ENCODE peak calls at places on chromosome 12, in eight cellular contexts. P is heart left ventricle, R is gastrocnemius medialis, C is left ventricle myocardium inferior, K is spleen, X is Peyer's patch, N is neural progenitor cell, D is ovary. Q is an unnamed sample.
A peak's percentile ranks its signal among the peaks of the same experiment; 100 is the strongest.

GRCh38 chr12:67354322-67354721 is 85.2 kb downstream of the CAND1 start:
- DNase-seq in R (no peak), N (no peak), D (no peak), P (no peak), K (no peak), C (no peak), X (no peak), Q (no peak)

GRCh38 chr12:29547151-29547561 is 49.7 kb upstream of the OVCH1 start:
- DNase-seq in N (no peak), P (no peak), R (no peak), X (no peak), K (no peak), D (no peak), C (no peak), Q (no peak)

GRCh38 chr12:12564911-12565310 is 2.2 kb upstream of the DUSP16 start:
- DNase-seq in C (no peak), N (no peak), P (no peak), X (no peak), D (no peak), K (no peak), R (no peak), Q (no peak)

GRCh38 chr12:71000748-71001147 is 80.2 kb upstream of the PTPRR start:
- DNase-seq in D (no peak), K (no peak), C (no peak), N (no peak), P (no peak), X (no peak), R (no peak), Q (no peak)

GRCh38 chr12:19757317-19757877 is 318.1 kb downstream of the AEBP2 start:
- DNase-seq in X (no peak), P (no peak), K (no peak), D (no peak), C (no peak), R (no peak), N (peak; percentile 51), Q (no peak)

GRCh38 chr12:124053855-124054254 is 80.8 kb downstream of the ZNF664 start:
- DNase-seq in R (no peak), X (no peak), P (peak; percentile 58), C (peak; percentile 41), K (no peak), N (peak; percentile 82), D (peak; percentile 78), Q (no peak)

GRCh38 chr12:77720258-77720657 is 110.4 kb upstream of the NAV3 start:
- DNase-seq in N (peak; percentile 16), D (no peak), R (no peak), X (no peak), K (no peak), C (no peak), P (no peak), Q (no peak)

GRCh38 chr12:81819991-81820633 is 61.0 kb upstream of the PPFIA2 start:
- DNase-seq in K (no peak), P (no peak), C (no peak), D (no peak), R (no peak), N (no peak), X (no peak), Q (no peak)

GRCh38 chr12:68240079-68240478 is 13.3 kb downstream of the IL22 start:
- DNase-seq in K (no peak), X (no peak), P (no peak), N (no peak), C (no peak), R (no peak), D (no peak), Q (no peak)

GRCh38 chr12:71871116-71871515 is 31.6 kb downstream of the TBC1D15 start:
- DNase-seq in N (no peak), X (no peak), C (no peak), K (no peak), D (no peak), P (no peak), R (no peak), Q (no peak)

GRCh38 chr12:52391618-52392002 is 6.2 kb upstream of the KRT84 start:
- DNase-seq in D (no peak), N (no peak), R (no peak), C (peak; percentile 78), K (peak; percentile 63), P (peak; percentile 72), X (peak; percentile 34), Q (peak; percentile 74)

GRCh38 chr12:85156569-85156968 is 120.4 kb downstream of the LRRIQ1 start:
- DNase-seq in C (no peak), K (no peak), X (no peak), D (no peak), N (no peak), R (no peak), P (no peak), Q (no peak)

GRCh38 chr12:55684761-55685370 is 22.8 kb downstream of the ITGA7 start:
- DNase-seq in C (no peak), R (no peak), D (no peak), P (no peak), K (no peak), X (no peak), N (no peak), Q (no peak)

GRCh38 chr12:1319215-1319614 is 275.2 kb downstream of the FBXL14 start:
- DNase-seq in P (no peak), N (no peak), C (no peak), K (no peak), X (no peak), R (no peak), D (no peak), Q (no peak)

GRCh38 chr12:100229036-100229635 is 28.5 kb downstream of the ACTR6 start:
- DNase-seq in K (no peak), D (no peak), R (no peak), C (no peak), X (no peak), P (no peak), N (no peak), Q (no peak)

GRCh38 chr12:78375461-78375860 is 489.1 kb upstream of the SYT1 start:
- DNase-seq in C (no peak), R (no peak), K (no peak), N (no peak), P (no peak), X (no peak), D (no peak), Q (no peak)

GRCh38 chr12:97456792-97457191 is 5.8 kb upstream of the RMST start:
- DNase-seq in K (no peak), X (no peak), R (no peak), D (no peak), P (no peak), N (peak; percentile 21), C (no peak), Q (no peak)

GRCh38 chr12:52433501-52434095 is 573 bp downstream of the KRT75 start:
- DNase-seq in X (no peak), D (no peak), N (no peak), R (no peak), P (no peak), K (no peak), C (no peak), Q (no peak)

GRCh38 chr12:93759512-93760081 is 82.4 kb downstream of the CRADD start:
- DNase-seq in X (no peak), R (no peak), D (no peak), K (no peak), N (no peak), P (no peak), C (no peak), Q (no peak)

GRCh38 chr12:112836736-112837628 is 45.4 kb downstream of the RPH3A start:
- DNase-seq in X (no peak), C (no peak), D (no peak), K (no peak), P (no peak), R (no peak), N (no peak), Q (no peak)

GRCh38 chr12:54683388-54683787 is 35.2 kb upstream of the DCD start:
- DNase-seq in P (no peak), N (no peak), C (no peak), X (no peak), K (no peak), R (no peak), D (no peak), Q (no peak)

GRCh38 chr12:17853054-17853453 is 236.9 kb downstream of the RERGL start:
- DNase-seq in R (no peak), P (no peak), X (no peak), D (no peak), K (no peak), N (no peak), C (no peak), Q (no peak)
- H3K9me3 ChIP-seq in R (no peaks in the 10 kb centered on the region), P (peaks cover 8% of the 10 kb centered on the region), X (no peaks in the 10 kb centered on the region), D (no peaks in the 10 kb centered on the region), K (no peaks in the 10 kb centered on the region), N (no peaks in the 10 kb centered on the region), C (peaks cover 15% of the 10 kb centered on the region), Q (peaks cover 30% of the 10 kb centered on the region)

GRCh38 chr12:115017346-115017745 is 333.4 kb upstream of the TBX3 start:
- DNase-seq in K (no peak), P (no peak), R (no peak), C (no peak), D (no peak), X (no peak), N (no peak), Q (no peak)

GRCh38 chr12:115023898-115024297 is 339.9 kb upstream of the TBX3 start:
- DNase-seq in C (no peak), N (no peak), D (no peak), R (no peak), K (no peak), X (no peak), P (no peak), Q (no peak)

GRCh38 chr12:115023279-115023678 is 339.3 kb upstream of the TBX3 start:
- DNase-seq in X (no peak), K (no peak), R (no peak), C (peak; percentile 49), P (no peak), N (no peak), D (peak; percentile 16), Q (no peak)

GRCh38 chr12:115024531-115024930 is 340.6 kb upstream of the TBX3 start:
- DNase-seq in N (no peak), C (no peak), R (no peak), D (no peak), P (no peak), X (no peak), K (no peak), Q (no peak)

GRCh38 chr12:115020091-115020490 is 336.1 kb upstream of the TBX3 start:
- DNase-seq in C (no peak), K (no peak), N (no peak), P (no peak), R (no peak), X (no peak), D (no peak), Q (no peak)
- TF ChIP-seq CTCF in C (no peak), K (no peak), N (no peak), P (no peak), R (no peak), X (no peak), D (no peak), Q (no peak)

DNA sequence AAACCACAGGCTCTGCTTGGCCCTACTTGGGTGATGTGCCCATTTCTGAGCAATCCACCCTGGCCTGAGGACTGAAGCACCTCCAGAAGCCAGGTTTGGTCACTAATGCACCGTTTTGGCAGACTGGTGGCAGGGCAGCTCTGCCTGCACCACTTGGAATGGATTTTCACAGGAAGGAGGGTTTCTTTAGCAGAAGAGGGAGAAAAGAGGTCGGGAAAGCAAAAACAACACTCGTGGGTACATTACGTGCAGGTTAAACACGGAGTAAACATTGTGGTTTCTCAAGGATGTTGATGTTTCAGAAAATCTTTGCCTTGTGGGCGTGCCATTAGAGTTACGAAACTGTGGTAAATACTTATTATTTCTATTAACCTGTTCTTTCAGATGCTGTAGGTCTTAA is 70.8 kb downstream of the KCNA5 start:
- DNase-seq in X (no peak), K (no peak), R (no peak), P (no peak), C (no peak), N (no peak), D (no peak), Q (no peak)
- H3K4me3 ChIP-seq in X (no peak overlapping the region), K (no peak overlapping the region), R (no peak overlapping the region), P (no peak overlapping the region), C (no peak overlapping the region), N (no peak overlapping the region), D (no peak overlapping the region), Q (no peak overlapping the region)

GRCh38 chr12:9951026-9951652 is 19.0 kb upstream of the CLEC2A start:
- DNase-seq in N (no peak), K (no peak), P (no peak), X (no peak), C (no peak), R (no peak), D (no peak), Q (no peak)
- H3K9me3 ChIP-seq in N (no peaks in the 10 kb centered on the region), K (no peaks in the 10 kb centered on the region), P (no peaks in the 10 kb centered on the region), X (no peaks in the 10 kb centered on the region), C (no peaks in the 10 kb centered on the region), R (no peaks in the 10 kb centered on the region), D (no peaks in the 10 kb centered on the region), Q (no peaks in the 10 kb centered on the region)

Q was measured in left lung.